ENCODE peak calls at places on chromosomes 16 and 17, in five cellular contexts. U, G, S, A and K are unnamed samples.

GRCh38 chr17:40092581-40092980 is 7.8 kb downstream of the NR1D1 start:
- DNase-seq in U (no peak), G (no peak), S (no peak), A (no peak), K (no peak)

GRCh38 chr17:66169839-66170238 is 22.1 kb downstream of the CEP112 start:
- DNase-seq in U (no peak), G (no peak), S (no peak), A (no peak), K (no peak)

GRCh38 chr16:61934591-61934990 is 101.6 kb downstream of the CDH8 start:
- DNase-seq in U (no peak), G (no peak), S (no peak), A (no peak), K (no peak)

GRCh38 chr16:86567701-86568571 is 1.3 kb downstream of the FOXC2 start:
- DNase-seq in U (peak), G (no peak), S (no peak), A (peak), K (no peak)

GRCh38 chr17:74842146-74842598 is 17.5 kb downstream of the GRIN2C start:
- DNase-seq in U (no peak), G (no peak), S (no peak), A (peak), K (no peak)

GRCh38 chr17:76354747-76355310 is 1.1 kb upstream of the PRPSAP1 start:
- DNase-seq in U (no peak), G (no peak), S (no peak), A (no peak), K (no peak)

GRCh38 chr16:79639576-79640311 is 39.2 kb upstream of the MAF start:
- DNase-seq in U (no peak), G (no peak), S (no peak), A (no peak), K (no peak)

GRCh38 chr16:83045790-83046189 is 419.0 kb downstream of the CDH13 start:
- DNase-seq in U (no peak), G (no peak), S (no peak), A (no peak), K (peak)

GRCh38 chr17:41793749-41794602 is 7.5 kb upstream of the JUP start:
- DNase-seq in U (no peak), G (no peak), S (peak), A (no peak), K (no peak)

GRCh38 chr17:73786286-73786743 is 142.1 kb upstream of the SDK2 start:
- DNase-seq in U (no peak), G (no peak), S (no peak), A (no peak), K (no peak)

GRCh38 chr16:27202923-27203428 is 350 bp upstream of the KDM8 start:
- DNase-seq in U (no peak), G (no peak), S (no peak), A (no peak), K (no peak)

GRCh38 chr17:36506249-36506826 is 19.9 kb downstream of the ZNHIT3 start:
- DNase-seq in U (no peak), G (no peak), S (no peak), A (no peak), K (no peak)

GRCh38 chr17:74283371-74283673 is 9.3 kb downstream of the DNAI2 start:
- DNase-seq in U (no peak), G (no peak), S (no peak), A (no peak), K (no peak)

GRCh38 chr16:63883091-63883490 is 1238.8 kb downstream of the CDH11 start:
- DNase-seq in U (no peak), G (no peak), S (no peak), A (no peak), K (no peak)

GRCh38 chr17:71580220-71580619 is 540.6 kb upstream of the SOX9 start:
- DNase-seq in U (no peak), G (no peak), S (no peak), A (no peak), K (no peak)

GRCh38 chr17:48676963-48677558 is 45.3 kb downstream of the PRAC1 start:
- DNase-seq in U (no peak), G (no peak), S (no peak), A (no peak), K (no peak)

GRCh38 chr16:77191259-77191969 is 424 bp downstream of the MON1B start:
- DNase-seq in U (peak), G (no peak), S (no peak), A (no peak), K (peak)

GRCh38 chr16:86085161-86085611 is 186.2 kb downstream of the IRF8 start:
- DNase-seq in U (no peak), G (no peak), S (no peak), A (no peak), K (peak)

GRCh38 chr16:86961133-86961720 is 356.0 kb downstream of the C16orf95 start:
- DNase-seq in U (no peak), G (no peak), S (no peak), A (no peak), K (no peak)

GRCh38 chr17:48307814-48308411 is 122.1 kb downstream of the SKAP1 start:
- DNase-seq in U (peak), G (peak), S (peak), A (peak), K (peak)

GRCh38 chr17:49759203-49759602 is 4.7 kb downstream of the FAM117A start:
- DNase-seq in U (no peak), G (no peak), S (no peak), A (no peak), K (no peak)

GRCh38 chr17:61335105-61335844 is 64.4 kb upstream of the TBX2 start:
- DNase-seq in U (no peak), G (no peak), S (no peak), A (no peak), K (no peak)